ENCODE peak calls at places on chromosomes 6 and 20, in six cellular contexts. One of them, this sample, is unnamed.

GRCh38 chr6:43826739-43827138 is 56.7 kb downstream of the VEGFA start:
- DNase-seq in esophagus squamous epithelium: no peak
- DNase-seq in MM.1S: no peak
- DNase-seq in head of caudate nucleus: no peak
- DNase-seq in left cardiac atrium: no peak
- DNase-seq in RWPE1: no peak
- DNase-seq in this sample: no peak

GRCh38 chr20:39619386-39619785 is 657.2 kb downstream of the DHX35 start:
- DNase-seq in head of caudate nucleus: no peak
- DNase-seq in esophagus squamous epithelium: no peak
- DNase-seq in left cardiac atrium: no peak
- DNase-seq in MM.1S: no peak
- DNase-seq in RWPE1: no peak
- DNase-seq in this sample: no peak

GRCh38 chr6:152271681-152272464 is 365.3 kb downstream of the SYNE1 start:
- DNase-seq in MM.1S: no peak
- DNase-seq in left cardiac atrium: peak; percentile 42
- DNase-seq in RWPE1: peak; percentile 51
- DNase-seq in esophagus squamous epithelium: no peak
- DNase-seq in head of caudate nucleus: no peak
- DNase-seq in this sample: peak; percentile 67

GRCh38 chr6:123768939-123769338 is 34.7 kb upstream of the NKAIN2 start:
- DNase-seq in MM.1S: no peak
- DNase-seq in RWPE1: no peak
- DNase-seq in esophagus squamous epithelium: no peak
- DNase-seq in left cardiac atrium: no peak
- DNase-seq in head of caudate nucleus: no peak
- DNase-seq in this sample: no peak

GRCh38 chr6:6624269-6624668 is 35.7 kb downstream of the LY86 start:
- DNase-seq in RWPE1: no peak
- DNase-seq in left cardiac atrium: no peak
- DNase-seq in esophagus squamous epithelium: no peak
- DNase-seq in MM.1S: no peak
- DNase-seq in head of caudate nucleus: no peak
- DNase-seq in this sample: no peak

GRCh38 chr20:51237278-51237677 is 214.4 kb upstream of the KCNG1 start:
- DNase-seq in MM.1S: no peak
- DNase-seq in head of caudate nucleus: no peak
- DNase-seq in left cardiac atrium: peak; percentile 42
- DNase-seq in esophagus squamous epithelium: no peak
- DNase-seq in RWPE1: no peak
- DNase-seq in this sample: no peak

GRCh38 chr6:106736502-106736901 is 107.1 kb downstream of the QRSL1 start:
- DNase-seq in esophagus squamous epithelium: no peak
- DNase-seq in RWPE1: no peak
- DNase-seq in MM.1S: no peak
- DNase-seq in head of caudate nucleus: no peak
- DNase-seq in left cardiac atrium: no peak
- DNase-seq in this sample: peak; percentile 54

GRCh38 chr6:149844480-149844879 is 19.7 kb downstream of the LRP11 start:
- DNase-seq in esophagus squamous epithelium: no peak
- DNase-seq in head of caudate nucleus: no peak
- DNase-seq in left cardiac atrium: no peak
- DNase-seq in MM.1S: no peak
- DNase-seq in RWPE1: no peak
- DNase-seq in this sample: no peak

GRCh38 chr6:90062051-90062450 is 167.8 kb downstream of the GJA10 start:
- DNase-seq in esophagus squamous epithelium: no peak
- DNase-seq in left cardiac atrium: no peak
- DNase-seq in head of caudate nucleus: no peak
- DNase-seq in MM.1S: no peak
- DNase-seq in RWPE1: no peak
- DNase-seq in this sample: no peak

GRCh38 chr6:112979830-112980229 is 632.7 kb downstream of the RFPL4B start:
- DNase-seq in left cardiac atrium: no peak
- DNase-seq in MM.1S: no peak
- DNase-seq in head of caudate nucleus: no peak
- DNase-seq in esophagus squamous epithelium: no peak
- DNase-seq in RWPE1: no peak
- DNase-seq in this sample: peak; percentile 1

GRCh38 chr6:15464211-15464725 is 198.6 kb downstream of the DTNBP1 start:
- DNase-seq in left cardiac atrium: no peak
- DNase-seq in head of caudate nucleus: no peak
- DNase-seq in MM.1S: peak; percentile 22
- DNase-seq in RWPE1: peak; percentile 26
- DNase-seq in esophagus squamous epithelium: no peak
- DNase-seq in this sample: no peak

GRCh38 chr6:25637946-25638345 is 14.1 kb upstream of the SCGN start:
- DNase-seq in esophagus squamous epithelium: no peak
- DNase-seq in left cardiac atrium: no peak
- DNase-seq in RWPE1: peak; percentile 21
- DNase-seq in head of caudate nucleus: no peak
- DNase-seq in MM.1S: no peak
- DNase-seq in this sample: peak; percentile 21

GRCh38 chr6:141033101-141033500 is 1099.6 kb upstream of the GJE1 start:
- DNase-seq in esophagus squamous epithelium: no peak
- DNase-seq in left cardiac atrium: no peak
- DNase-seq in RWPE1: peak; percentile 20
- DNase-seq in head of caudate nucleus: no peak
- DNase-seq in MM.1S: no peak
- DNase-seq in this sample: peak; percentile 58

GRCh38 chr6:167578371-167578901 is 248.3 kb upstream of the AFDN start:
- DNase-seq in head of caudate nucleus: no peak
- DNase-seq in MM.1S: no peak
- DNase-seq in RWPE1: no peak
- DNase-seq in esophagus squamous epithelium: no peak
- DNase-seq in left cardiac atrium: no peak
- DNase-seq in this sample: no peak

GRCh38 chr20:35558416-35558815 is 16.5 kb downstream of the ERGIC3 start:
- DNase-seq in MM.1S: no peak
- DNase-seq in head of caudate nucleus: no peak
- DNase-seq in left cardiac atrium: no peak
- DNase-seq in esophagus squamous epithelium: no peak
- DNase-seq in RWPE1: no peak
- DNase-seq in this sample: no peak

GRCh38 chr6:37049990-37050853 is 44.8 kb downstream of the FGD2 start:
- DNase-seq in RWPE1: no peak
- DNase-seq in MM.1S: peak; percentile 59
- DNase-seq in left cardiac atrium: peak; percentile 74
- DNase-seq in esophagus squamous epithelium: peak; percentile 30
- DNase-seq in head of caudate nucleus: peak; percentile 60
- DNase-seq in this sample: no peak

GRCh38 chr6:83008631-83009030 is 57.0 kb downstream of the UBE3D start:
- DNase-seq in esophagus squamous epithelium: no peak
- DNase-seq in left cardiac atrium: no peak
- DNase-seq in head of caudate nucleus: no peak
- DNase-seq in RWPE1: no peak
- DNase-seq in MM.1S: no peak
- DNase-seq in this sample: no peak

GRCh38 chr6:44430322-44430721 is 42.8 kb downstream of the CDC5L start:
- DNase-seq in RWPE1: no peak
- DNase-seq in head of caudate nucleus: no peak
- DNase-seq in left cardiac atrium: no peak
- DNase-seq in esophagus squamous epithelium: no peak
- DNase-seq in MM.1S: no peak
- DNase-seq in this sample: no peak

GRCh38 chr6:41182069-41183034 is 18.6 kb downstream of the TREML2 start:
- DNase-seq in RWPE1: peak; percentile 55
- DNase-seq in MM.1S: peak; percentile 59
- DNase-seq in head of caudate nucleus: no peak
- DNase-seq in left cardiac atrium: no peak
- DNase-seq in esophagus squamous epithelium: no peak
- DNase-seq in this sample: peak; percentile 70

GRCh38 chr6:39897699-39898098 is 36.6 kb downstream of the MOCS1 start:
- DNase-seq in left cardiac atrium: no peak
- DNase-seq in MM.1S: no peak
- DNase-seq in RWPE1: no peak
- DNase-seq in head of caudate nucleus: no peak
- DNase-seq in esophagus squamous epithelium: no peak
- DNase-seq in this sample: no peak

GRCh38 chr20:48008850-48009535 is 223.7 kb upstream of the SULF2 start:
- DNase-seq in left cardiac atrium: no peak
- DNase-seq in head of caudate nucleus: no peak
- DNase-seq in RWPE1: no peak
- DNase-seq in MM.1S: no peak
- DNase-seq in esophagus squamous epithelium: no peak
- DNase-seq in this sample: no peak

GRCh38 chr20:50286609-50287008 is 96.0 kb downstream of the CEBPB start:
- DNase-seq in head of caudate nucleus: no peak
- DNase-seq in MM.1S: no peak
- DNase-seq in left cardiac atrium: peak; percentile 73
- DNase-seq in RWPE1: peak; percentile 99
- DNase-seq in esophagus squamous epithelium: no peak
- DNase-seq in this sample: peak; percentile 37

GRCh38 chr6:42012501-42013133 is 37.7 kb upstream of the TAF8 start:
- DNase-seq in esophagus squamous epithelium: no peak
- DNase-seq in MM.1S: no peak
- DNase-seq in left cardiac atrium: no peak
- DNase-seq in RWPE1: no peak
- DNase-seq in head of caudate nucleus: peak; percentile 1
- DNase-seq in this sample: no peak

GRCh38 chr6:130296854-130297253 is 69.0 kb upstream of the TMEM200A start:
- DNase-seq in RWPE1: no peak
- DNase-seq in left cardiac atrium: no peak
- DNase-seq in head of caudate nucleus: no peak
- DNase-seq in esophagus squamous epithelium: no peak
- DNase-seq in MM.1S: no peak
- DNase-seq in this sample: peak; percentile 23

This sample was measured in mammary epithelial cell.